ENCODE peak calls at places on chromosomes 4 and X, in eight cellular contexts. C is thyroid gland, U is testis, N is body of pancreas, L is IMR-90, F is Peyer's patch, Q is suprapubic skin, G is lower leg skin. T is an unnamed sample.

GRCh38 chr4:78584863-78585576 is 33.5 kb downstream of the ANXA3 start:
- DNase-seq in G (no peak), Q (no peak), L (peak; percentile 57), F (no peak), C (no peak), U (no peak), N (no peak), T (no peak)

GRCh38 chrX:1246816-1247215 is 21.8 kb upstream of the CSF2RA start:
- DNase-seq in G (peak; percentile 54), C (peak; percentile 64), U (peak; percentile 83), Q (peak; percentile 77), L (no peak), N (peak; percentile 51), F (peak; percentile 52), T (no peak)

GRCh38 chr4:58590714-58591113 is 1480.5 kb upstream of the IGFBP7 start:
- DNase-seq in G (no peak), L (no peak), Q (no peak), U (no peak), C (no peak), F (no peak), N (no peak), T (no peak)

GRCh38 chr4:67869580-67870190 is 14.1 kb downstream of the TMPRSS11D start:
- DNase-seq in N (no peak), L (no peak), C (no peak), U (no peak), G (no peak), F (no peak), Q (no peak), T (no peak)

GRCh38 chr4:93409035-93409434 is 419.5 kb upstream of the ATOH1 start:
- DNase-seq in F (no peak), C (no peak), G (no peak), L (no peak), U (no peak), Q (no peak), N (no peak), T (no peak)

GRCh38 chr4:4490041-4490440 is 51.8 kb downstream of the STX18 start:
- DNase-seq in G (no peak), F (no peak), Q (no peak), U (no peak), N (no peak), C (no peak), L (peak; percentile 39), T (no peak)

GRCh38 chr4:138243369-138243768 is 1.2 kb upstream of the SLC7A11 start:
- DNase-seq in G (no peak), N (no peak), L (no peak), F (no peak), C (no peak), Q (no peak), U (no peak), T (no peak)

GRCh38 chrX:39381446-39381845 is 580.2 kb downstream of the MID1IP1 start:
- DNase-seq in N (no peak), Q (no peak), F (no peak), C (no peak), G (no peak), L (no peak), U (no peak), T (no peak)

GRCh38 chr4:103092245-103092644 is 7.4 kb downstream of the BDH2 start:
- DNase-seq in U (no peak), Q (no peak), L (no peak), G (no peak), C (no peak), F (no peak), N (no peak), T (no peak)

GRCh38 chr4:140697709-140698560 is 58.2 kb downstream of the TBC1D9 start:
- DNase-seq in N (peak; percentile 16), L (no peak), Q (no peak), F (no peak), U (no peak), G (no peak), C (no peak), T (no peak)

GRCh38 chr4:8707045-8707781 is 114.6 kb downstream of the CPZ start:
- DNase-seq in F (no peak), N (no peak), U (no peak), L (no peak), Q (peak; percentile 36), C (no peak), G (no peak), T (no peak)

GRCh38 chrX:3651272-3651671 is 62.2 kb downstream of the PRKX start:
- DNase-seq in F (no peak), C (no peak), Q (no peak), G (no peak), U (no peak), L (peak; percentile 49), N (no peak), T (no peak)

DNA sequence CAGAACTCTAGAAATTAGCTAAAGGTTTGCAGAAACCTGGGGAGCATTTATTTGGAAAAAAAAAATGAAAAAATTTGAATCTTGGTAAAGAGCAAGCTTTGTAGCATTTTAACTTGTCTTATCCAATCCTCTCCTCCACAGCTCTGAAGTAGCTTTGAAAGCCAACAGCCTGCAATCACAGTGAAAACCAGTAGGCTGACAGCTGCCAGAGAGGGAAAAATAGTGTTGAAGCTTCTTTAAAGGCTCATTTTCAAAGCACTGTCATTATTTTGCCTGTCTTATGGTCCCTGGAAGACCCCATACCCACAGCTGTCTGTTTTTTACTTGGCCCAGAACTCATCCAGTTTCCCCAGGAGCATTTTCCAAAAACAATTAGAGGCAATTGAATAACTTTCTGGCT is 230.8 kb upstream of the EDNRA start:
- DNase-seq in L (no peak), F (no peak), Q (no peak), N (no peak), G (no peak), U (no peak), C (no peak), T (no peak)
- H3K4me3 ChIP-seq in L (no peak overlapping the region), F (no peak overlapping the region), Q (no peak overlapping the region), N (no peak overlapping the region), G (no peak overlapping the region), U (no peak overlapping the region), C (no peak overlapping the region), T (no peak overlapping the region)

GRCh38 chrX:20128678-20129077 is 12.0 kb upstream of the MAP7D2 start:
- DNase-seq in G (no peak), Q (no peak), U (no peak), N (no peak), F (no peak), L (no peak), C (no peak), T (no peak)

GRCh38 chrX:20124964-20125363 is 8.3 kb upstream of the MAP7D2 start:
- DNase-seq in L (no peak), F (no peak), U (no peak), N (no peak), G (no peak), C (no peak), Q (no peak), T (no peak)
- TF ChIP-seq POLR2A in L (no peak), F (no peak), U (no peak), N (no peak), G (no peak), C (no peak), Q (no peak), T (no peak)

GRCh38 chrX:41025926-41026325 is 59.3 kb upstream of the USP9X start:
- DNase-seq in L (peak; percentile 16), G (no peak), U (peak; percentile 25), N (no peak), Q (no peak), C (no peak), F (no peak), T (no peak)

GRCh38 chrX:41022579-41022978 is 62.7 kb upstream of the USP9X start:
- DNase-seq in G (no peak), N (no peak), F (no peak), C (no peak), L (peak; percentile 38), Q (no peak), U (no peak), T (no peak)

GRCh38 chrX:41024755-41025154 is 60.5 kb upstream of the USP9X start:
- DNase-seq in F (no peak), C (no peak), G (no peak), U (peak; percentile 19), N (no peak), Q (no peak), L (no peak), T (no peak)

GRCh38 chrX:41026326-41027136 is 58.7 kb upstream of the USP9X start:
- DNase-seq in G (no peak), C (no peak), L (no peak), F (no peak), U (no peak), N (no peak), Q (no peak), T (no peak)

GRCh38 chrX:41023098-41023497 is 62.1 kb upstream of the USP9X start:
- DNase-seq in C (no peak), L (no peak), Q (no peak), U (no peak), N (no peak), F (no peak), G (no peak), T (no peak)
- H3K4me3 ChIP-seq in C (no peak overlapping the region), L (no peak overlapping the region), Q (no peak overlapping the region), U (no peak overlapping the region), N (no peak overlapping the region), F (no peak overlapping the region), G (no peak overlapping the region), T (no peak overlapping the region)

DNA sequence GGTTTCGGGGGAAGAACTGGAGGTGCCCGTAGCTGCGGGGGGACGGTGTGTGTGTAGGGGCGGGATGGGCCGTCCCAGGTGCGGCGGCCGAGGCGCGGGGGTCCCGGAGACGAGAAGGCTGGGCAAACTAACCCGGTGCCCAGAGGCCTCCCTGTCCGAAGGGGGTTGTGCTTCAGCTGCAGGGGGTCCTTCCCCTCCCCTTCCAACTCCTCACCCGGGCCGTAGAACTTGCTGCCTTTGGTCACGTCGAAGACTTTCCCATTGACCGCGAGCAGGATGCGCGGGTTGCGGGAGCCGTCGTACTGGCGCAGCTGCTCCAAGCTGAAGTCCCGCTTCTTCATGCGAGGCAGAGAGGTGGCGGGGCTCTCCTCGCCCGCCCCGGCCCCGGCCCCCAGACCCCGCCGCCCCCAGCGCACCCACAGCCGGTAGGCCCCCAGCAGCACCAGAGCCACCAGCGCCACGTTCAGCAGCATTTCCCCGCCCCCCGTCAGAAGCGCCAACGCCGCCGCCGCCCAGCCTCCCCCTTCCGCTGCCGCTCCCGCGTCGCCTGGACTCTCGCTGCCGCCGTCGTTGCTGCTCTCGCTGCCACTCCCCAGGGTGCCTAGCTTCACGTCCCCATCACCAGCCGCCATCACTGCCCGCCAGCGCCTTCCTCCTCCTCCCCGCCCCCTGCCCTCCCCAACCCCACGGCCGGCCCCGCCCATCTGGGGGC is at the start of gene PGRMC2:
- DNase-seq in Q (no peak), F (peak; percentile 30), C (no peak), G (peak; percentile 47), N (no peak), U (no peak), L (peak; percentile 37), T (peak; percentile 25)
- TF ChIP-seq POLR2A in Q (peak; percentile 24), F (peak; percentile 55), C (peak; percentile 23), G (no peak), N (no peak), U (peak; percentile 55), L (no peak), T (no peak)

T was measured in gastrocnemius medialis.